ENCODE peak calls at places on chromosomes 5 and 9, in eight cellular contexts. R is stomach, D is ovary, N is lower leg skin, H is testis, G is GM12878, Q is sigmoid colon, E is spleen. C is an unnamed sample.
A peak's percentile ranks its signal among the peaks of the same experiment; 100 is the strongest.

GRCh38 chr9:38068866-38069628 is at the start of gene SHB:
- DNase-seq in R (peak; percentile 90), D (peak; percentile 77), N (peak; percentile 96), H (peak; percentile 82), G (no peak), Q (peak; percentile 88), E (peak; percentile 95), C (peak; percentile 68)

GRCh38 chr9:104747245-104747564 is 278 bp upstream of the NIPSNAP3A start:
- DNase-seq in R (no peak), D (no peak), N (no peak), H (no peak), G (no peak), Q (no peak), E (no peak), C (no peak)

GRCh38 chr9:113179839-113180238 is 29.0 kb downstream of the SLC31A2 start:
- DNase-seq in R (no peak), D (no peak), N (no peak), H (no peak), G (no peak), Q (no peak), E (no peak), C (no peak)

GRCh38 chr5:83718195-83718825 is 2.3 kb downstream of the HAPLN1 start:
- DNase-seq in R (peak; percentile 30), D (no peak), N (no peak), H (peak; percentile 49), G (no peak), Q (no peak), E (no peak), C (peak; percentile 65)

GRCh38 chr5:78669331-78669730 is 20.8 kb upstream of the LHFPL2 start:
- DNase-seq in R (no peak), D (no peak), N (no peak), H (no peak), G (no peak), Q (no peak), E (no peak), C (no peak)

GRCh38 chr5:150213530-150213929 is 23.7 kb downstream of the SLC6A7 start:
- DNase-seq in R (no peak), D (no peak), N (no peak), H (no peak), G (no peak), Q (no peak), E (no peak), C (peak; percentile 32)

GRCh38 chr9:89863141-89863540 is 258.3 kb downstream of the GADD45G start:
- DNase-seq in R (no peak), D (no peak), N (no peak), H (no peak), G (no peak), Q (peak; percentile 50), E (peak; percentile 30), C (no peak)

GRCh38 chr5:132435891-132436290 is 54.7 kb downstream of the IRF1 start:
- DNase-seq in R (no peak), D (no peak), N (peak; percentile 53), H (no peak), G (no peak), Q (no peak), E (no peak), C (no peak)

GRCh38 chr5:139787568-139788293 is 7.9 kb upstream of the PSD2 start:
- DNase-seq in R (peak; percentile 89), D (peak; percentile 89), N (peak; percentile 98), H (peak; percentile 93), G (peak; percentile 26), Q (peak; percentile 92), E (peak; percentile 94), C (peak; percentile 76)

GRCh38 chr5:36777105-36777757 is 99.3 kb upstream of the NIPBL start:
- DNase-seq in R (no peak), D (peak; percentile 29), N (no peak), H (peak; percentile 47), G (no peak), Q (no peak), E (no peak), C (peak; percentile 17)

DNA sequence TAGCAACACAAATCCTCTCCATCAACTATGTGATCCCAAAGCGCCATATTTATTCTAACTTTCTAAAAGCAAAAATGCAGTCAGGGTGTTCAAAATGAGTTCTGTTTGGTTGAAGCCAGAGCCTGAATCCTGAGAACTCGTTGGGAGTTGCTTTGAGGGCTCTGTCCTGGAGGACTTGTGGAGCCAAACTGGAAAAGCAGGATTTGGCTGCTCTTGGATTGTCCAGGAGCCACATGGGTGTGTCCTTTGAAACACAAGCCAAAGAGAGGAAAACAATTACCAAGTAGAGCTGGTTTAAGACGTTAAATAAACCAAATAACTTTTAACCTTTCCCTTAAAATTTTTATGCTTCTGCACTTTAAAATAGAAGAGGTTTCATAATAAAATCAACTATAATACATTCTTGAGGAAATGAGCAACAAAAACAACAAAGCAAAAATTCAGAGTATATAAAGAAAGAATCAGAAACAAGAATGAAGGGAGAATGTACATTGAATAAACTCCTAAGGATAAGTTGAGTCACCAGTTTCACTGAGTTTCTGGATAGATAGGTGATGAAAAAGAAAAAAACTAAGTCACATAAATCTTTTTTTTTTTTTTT is 13.5 kb downstream of the C5orf46 start:
- DNase-seq in R (peak; percentile 76), D (no peak), N (no peak), H (no peak), G (no peak), Q (no peak), E (no peak), C (no peak)
- TF ChIP-seq POLR2A in R (no peak), D (no peak), N (no peak), H (no peak), G (no peak), Q (no peak), E (no peak), C (no peak)

GRCh38 chr5:154112255-154112654 is 73.5 kb downstream of the MFAP3 start:
- DNase-seq in R (no peak), D (no peak), N (no peak), H (no peak), G (no peak), Q (no peak), E (no peak), C (no peak)
- TF ChIP-seq POLR2A in R (no peak), D (no peak), N (no peak), H (no peak), G (no peak), Q (no peak), E (no peak), C (no peak)

GRCh38 chr5:124527220-124527991 is 219.0 kb downstream of the ZNF608 start:
- DNase-seq in R (no peak), D (no peak), N (no peak), H (no peak), G (no peak), Q (no peak), E (no peak), C (no peak)
- TF ChIP-seq POLR2A in R (no peak), D (no peak), N (no peak), H (no peak), G (no peak), Q (no peak), E (no peak), C (no peak)

GRCh38 chr9:108688051-108688450 is 167.7 kb downstream of the ACTL7B start:
- DNase-seq in R (no peak), D (no peak), N (peak; percentile 5), H (no peak), G (no peak), Q (no peak), E (no peak), C (no peak)

GRCh38 chr9:108687360-108687981 is 168.3 kb downstream of the ACTL7B start:
- DNase-seq in R (no peak), D (no peak), N (peak; percentile 36), H (no peak), G (no peak), Q (no peak), E (no peak), C (no peak)

GRCh38 chr9:108696156-108696555 is 159.6 kb downstream of the ACTL7B start:
- DNase-seq in R (no peak), D (no peak), N (no peak), H (no peak), G (no peak), Q (no peak), E (no peak), C (no peak)

GRCh38 chr9:108694191-108694590 is 161.6 kb downstream of the ACTL7B start:
- DNase-seq in R (no peak), D (no peak), N (no peak), H (no peak), G (no peak), Q (no peak), E (no peak), C (no peak)

GRCh38 chr9:108691614-108692013 is 164.2 kb downstream of the ACTL7B start:
- DNase-seq in R (peak; percentile 35), D (no peak), N (peak; percentile 81), H (no peak), G (no peak), Q (no peak), E (no peak), C (no peak)
- TF ChIP-seq POLR2A in R (no peak), D (no peak), N (no peak), H (no peak), G (no peak), Q (no peak), E (no peak), C (no peak)

DNA sequence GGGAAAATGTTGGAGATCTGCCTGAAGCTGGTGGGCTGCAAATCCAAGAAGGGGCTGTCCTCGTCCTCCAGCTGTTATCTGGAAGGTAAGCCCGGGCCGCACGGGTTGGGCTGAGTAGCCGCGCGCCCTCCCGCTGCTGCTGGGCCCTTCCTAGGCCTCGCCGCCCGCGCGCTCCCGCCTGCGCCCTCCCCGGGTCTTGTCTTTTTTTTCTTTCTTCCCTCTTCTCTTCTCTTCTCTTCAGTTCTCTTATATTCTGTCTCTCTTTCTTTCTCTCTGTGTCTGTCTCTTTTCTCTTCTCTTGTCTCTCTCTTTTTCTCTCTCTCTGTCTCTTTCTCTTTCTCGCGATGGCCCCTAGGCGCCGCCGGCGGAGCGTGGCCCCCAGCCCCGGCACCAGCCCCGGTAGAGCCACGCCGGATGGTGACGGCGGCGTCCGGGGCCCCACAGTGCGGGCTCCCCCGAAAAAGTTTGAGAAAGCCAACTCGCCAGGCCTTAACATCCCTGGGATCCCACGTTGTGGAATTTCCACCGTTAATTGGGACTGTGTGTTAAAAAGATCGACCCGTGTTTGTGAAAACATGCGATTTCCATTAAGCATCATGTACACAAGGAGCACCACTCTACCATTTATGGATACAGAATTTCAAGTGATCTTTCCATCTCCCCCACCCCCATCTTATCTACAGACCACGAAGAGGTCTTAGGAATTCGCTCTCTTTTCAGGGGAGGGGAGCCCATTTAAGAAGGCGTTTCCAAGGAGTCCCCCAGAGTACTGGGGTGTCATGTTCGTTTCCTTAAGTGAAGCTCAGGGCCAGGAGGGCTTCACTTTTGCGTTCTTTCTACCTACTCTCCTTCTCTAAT is 616 bp downstream of the ABL1 start:
- DNase-seq in R (peak; percentile 51), D (peak; percentile 71), N (no peak), H (peak; percentile 60), G (no peak), Q (peak; percentile 79), E (peak; percentile 83), C (peak; percentile 70)
- TF ChIP-seq POLR2A in R (no peak), D (peak; percentile 19), N (no peak), H (no peak), G (no peak), Q (no peak), E (no peak), C (no peak)

C was measured in NB4.